ENCODE peak calls at places on chromosomes 3 and 15, in nine cellular contexts. A is spleen, V is Panc1, H is esophagus muscularis mucosa, R is K562, F is transverse colon, L is endothelial cell of umbilical vein, G is breast epithelium, Q is stomach. C is an unnamed sample.

GRCh38 chr3:40588406-40588805 is 63.6 kb downstream of the ZNF621 start:
- DNase-seq in V (no peak), R (no peak), L (no peak), G (no peak), A (no peak), H (no peak), F (peak; percentile 31), Q (no peak), C (peak; percentile 62)

GRCh38 chr15:75720787-75721461 is 8.3 kb upstream of the CSPG4 start:
- DNase-seq in Q (peak; percentile 87), R (peak; percentile 66), V (no peak), G (peak; percentile 60), L (peak; percentile 39), A (no peak), F (peak; percentile 88), H (no peak), C (no peak)

GRCh38 chr3:155217591-155217990 is 75.9 kb downstream of the STRIT1 start:
- DNase-seq in L (no peak), G (no peak), H (no peak), V (no peak), Q (no peak), A (no peak), F (no peak), R (no peak), C (no peak)

GRCh38 chr3:50815844-50816243 is 141.1 kb downstream of the DOCK3 start:
- DNase-seq in G (no peak), F (no peak), H (no peak), V (no peak), L (no peak), Q (no peak), A (no peak), R (no peak), C (no peak)

GRCh38 chr3:13605555-13605954 is 56.6 kb downstream of the FBLN2 start:
- DNase-seq in L (no peak), F (no peak), R (no peak), V (no peak), A (peak; percentile 14), G (no peak), Q (no peak), H (no peak), C (no peak)

GRCh38 chr3:120855665-120856437 is 52.2 kb upstream of the STXBP5L start:
- DNase-seq in H (no peak), R (no peak), V (no peak), L (no peak), F (peak; percentile 10), A (no peak), G (no peak), Q (no peak), C (no peak)

GRCh38 chr3:97960561-97961275 is 11.5 kb downstream of the RIOX2 start:
- DNase-seq in V (no peak), H (no peak), L (no peak), R (no peak), G (no peak), F (no peak), Q (no peak), A (no peak), C (no peak)

GRCh38 chr3:23129062-23129461 is 74.1 kb upstream of the UBE2E2 start:
- DNase-seq in H (no peak), Q (no peak), A (no peak), G (no peak), R (no peak), V (no peak), L (no peak), F (no peak), C (no peak)

GRCh38 chr3:11226042-11226370 is 46.2 kb upstream of the ATG7 start:
- DNase-seq in V (no peak), L (no peak), G (no peak), A (no peak), F (peak; percentile 71), H (no peak), R (no peak), Q (peak; percentile 70), C (no peak)

GRCh38 chr3:11220230-11220629 is 52.0 kb upstream of the ATG7 start:
- DNase-seq in L (no peak), Q (no peak), H (no peak), R (no peak), A (no peak), V (no peak), G (no peak), F (no peak), C (no peak)

GRCh38 chr3:11224010-11224409 is 48.2 kb upstream of the ATG7 start:
- DNase-seq in V (no peak), F (no peak), R (no peak), G (no peak), Q (no peak), H (no peak), A (no peak), L (no peak), C (no peak)

GRCh38 chr3:11224870-11225251 is 47.3 kb upstream of the ATG7 start:
- DNase-seq in L (no peak), H (no peak), F (no peak), Q (no peak), R (no peak), V (no peak), G (no peak), A (no peak), C (no peak)

DNA sequence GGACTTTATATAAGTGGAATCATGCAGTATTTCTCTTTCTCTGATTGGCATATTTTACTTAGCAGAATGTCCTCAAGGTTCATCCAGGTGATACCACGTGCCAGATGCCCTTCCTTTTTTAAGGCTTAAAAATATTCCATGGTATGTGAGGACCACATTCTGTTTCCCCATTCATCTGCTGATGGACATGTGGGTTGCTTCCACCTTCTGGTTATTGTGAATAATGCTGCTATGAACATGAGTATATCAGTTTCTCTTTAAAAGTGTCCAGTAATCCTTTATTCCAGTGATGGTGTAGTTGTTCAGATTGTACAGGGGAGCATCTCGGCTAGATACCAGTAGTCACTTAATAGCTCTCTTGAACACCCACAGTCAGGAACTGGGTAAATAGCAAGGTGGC is 50.4 kb upstream of the ATG7 start:
- DNase-seq in R (no peak), H (no peak), L (no peak), Q (no peak), F (no peak), A (no peak), G (no peak), V (no peak), C (no peak)
- TF ChIP-seq CTCF in R (peak; percentile 11), H (peak; percentile 25), L (peak; percentile 11), Q (no peak), F (no peak), A (no peak), G (no peak), V (no peak), C (no peak)

GRCh38 chr3:134311265-134311664 is 60.6 kb upstream of the RYK start:
- DNase-seq in R (no peak), F (no peak), L (no peak), A (no peak), H (no peak), V (no peak), G (no peak), Q (no peak), C (no peak)
- TF ChIP-seq POLR2AphosphoS5 in R (no peak), F (no peak), L (no peak), A (no peak), H (no peak), V (no peak), G (no peak), Q (no peak), C (no peak)

DNA sequence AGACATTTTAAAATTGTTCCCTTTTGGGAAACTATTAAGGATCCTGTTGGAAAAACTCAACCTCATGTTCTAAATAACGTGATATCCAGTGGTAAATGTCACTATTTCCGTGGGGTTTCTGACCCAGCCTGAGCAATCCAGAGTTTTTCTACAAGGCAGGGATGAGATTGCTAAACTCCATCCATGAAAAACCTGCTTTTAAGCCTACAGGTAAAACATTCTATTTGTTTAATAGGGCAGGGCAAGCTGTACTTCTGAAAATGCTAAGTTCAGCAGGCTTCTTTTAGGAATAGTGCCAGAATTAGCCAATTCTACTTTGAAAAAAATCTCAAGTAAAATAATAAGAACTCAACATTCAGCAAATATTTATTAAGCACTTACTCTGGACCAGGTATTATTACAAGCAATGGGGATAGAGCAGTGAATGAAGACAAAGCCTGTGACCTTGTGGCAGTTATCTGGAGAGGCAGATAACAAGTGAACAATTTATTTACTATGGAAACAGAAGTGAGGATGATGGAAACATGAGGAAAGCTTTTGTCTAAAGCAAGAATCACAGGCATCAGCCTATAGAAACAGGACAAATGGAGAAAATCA is 13.3 kb downstream of the RPSA start:
- DNase-seq in G (no peak), A (no peak), F (no peak), Q (no peak), L (no peak), V (no peak), H (no peak), R (no peak), C (no peak)
- H3K9me3 ChIP-seq in G (no peaks in the 10 kb centered on the region), A (no peaks in the 10 kb centered on the region), F (no peaks in the 10 kb centered on the region), Q (no peaks in the 10 kb centered on the region), L (no peaks in the 10 kb centered on the region), V (no peaks in the 10 kb centered on the region), H (no peaks in the 10 kb centered on the region), R (no peaks in the 10 kb centered on the region), C (no peaks in the 10 kb centered on the region)

GRCh38 chr15:60416519-60416918 is 18.7 kb upstream of the ANXA2 start:
- DNase-seq in L (no peak), A (no peak), H (peak; percentile 47), Q (no peak), F (no peak), R (no peak), G (no peak), V (no peak), C (no peak)

GRCh38 chr15:60419752-60420151 is 22.0 kb upstream of the ANXA2 start:
- DNase-seq in A (no peak), F (no peak), H (no peak), R (no peak), G (no peak), L (no peak), Q (no peak), V (no peak), C (no peak)

GRCh38 chr15:60414016-60414682 is 16.4 kb upstream of the ANXA2 start:
- DNase-seq in R (no peak), F (no peak), Q (no peak), L (peak; percentile 12), V (no peak), A (no peak), H (no peak), G (no peak), C (no peak)

GRCh38 chr15:60418095-60418494 is 20.3 kb upstream of the ANXA2 start:
- DNase-seq in A (no peak), F (no peak), Q (no peak), L (no peak), V (no peak), G (no peak), R (no peak), H (peak; percentile 8), C (no peak)

DNA sequence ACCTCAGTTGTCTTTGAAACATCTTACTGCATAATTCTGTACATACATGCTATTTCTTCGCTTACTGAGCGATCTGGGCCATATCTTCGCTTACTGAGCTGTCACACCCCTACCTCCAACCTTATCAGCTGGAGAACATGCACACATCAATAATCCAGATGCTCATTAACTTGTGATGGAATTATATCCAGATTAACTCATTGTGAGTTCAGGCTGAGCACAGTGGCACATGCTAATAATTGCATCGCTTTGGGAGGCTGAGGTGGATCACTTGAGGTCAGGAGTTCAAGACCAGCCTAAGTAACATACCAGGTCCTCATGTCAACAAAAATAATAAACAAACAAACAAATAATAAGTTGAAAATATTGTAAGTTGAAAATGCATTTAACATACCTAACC is 19.3 kb upstream of the ANXA2 start:
- DNase-seq in A (no peak), V (no peak), H (peak; percentile 17), G (no peak), Q (no peak), L (no peak), R (peak; percentile 67), F (no peak), C (no peak)
- TF ChIP-seq CTCF in A (no peak), V (no peak), H (no peak), G (no peak), Q (no peak), L (no peak), R (no peak), F (no peak), C (no peak)